ENCODE peak calls at places on chromosomes 3 and 15, in four cellular contexts. One of them, this sample, is unnamed.

GRCh38 chr3:29203846-29204245 is 77.0 kb upstream of the RBMS3 start:
- DNase-seq in GM12878: no peak
- DNase-seq in K562: no peak
- DNase-seq in HL-60: no peak
- DNase-seq in this sample: no peak

GRCh38 chr15:44207643-44208042 is 12.6 kb upstream of the FRMD5 start:
- DNase-seq in GM12878: no peak
- DNase-seq in K562: no peak
- DNase-seq in HL-60: no peak
- DNase-seq in this sample: no peak

GRCh38 chr15:100902436-100903190 is 16.5 kb upstream of the LRRK1 start:
- DNase-seq in GM12878: no peak
- DNase-seq in K562: no peak
- DNase-seq in HL-60: peak
- DNase-seq in this sample: no peak

GRCh38 chr15:61232266-61232665 is 3.2 kb upstream of the RORA start:
- DNase-seq in GM12878: no peak
- DNase-seq in K562: no peak
- DNase-seq in HL-60: no peak
- DNase-seq in this sample: no peak

GRCh38 chr15:34085746-34086145 is 15.9 kb downstream of the EMC7 start:
- DNase-seq in GM12878: no peak
- DNase-seq in K562: no peak
- DNase-seq in HL-60: no peak
- DNase-seq in this sample: no peak

GRCh38 chr3:141331370-141332318 is 36.7 kb upstream of the ZBTB38 start:
- DNase-seq in GM12878: peak
- DNase-seq in K562: peak
- DNase-seq in HL-60: no peak
- DNase-seq in this sample: no peak

GRCh38 chr15:94970831-94971230 is 739.5 kb downstream of the MCTP2 start:
- DNase-seq in GM12878: no peak
- DNase-seq in K562: no peak
- DNase-seq in HL-60: no peak
- DNase-seq in this sample: no peak

GRCh38 chr15:44710236-44711088 is 661 bp downstream of the PATL2 start:
- DNase-seq in GM12878: peak
- DNase-seq in K562: peak
- DNase-seq in HL-60: peak
- DNase-seq in this sample: no peak

GRCh38 chr3:21226086-21226485 is 524.9 kb downstream of the ZNF385D start:
- DNase-seq in GM12878: no peak
- DNase-seq in K562: no peak
- DNase-seq in HL-60: no peak
- DNase-seq in this sample: no peak

GRCh38 chr15:59140422-59141226 is 35.7 kb downstream of the CCNB2 start:
- DNase-seq in GM12878: no peak
- DNase-seq in K562: peak
- DNase-seq in HL-60: no peak
- DNase-seq in this sample: no peak

GRCh38 chr3:55547086-55547666 is 60.1 kb upstream of the WNT5A start:
- DNase-seq in GM12878: no peak
- DNase-seq in K562: no peak
- DNase-seq in HL-60: no peak
- DNase-seq in this sample: no peak

GRCh38 chr15:29822100-29822684 is at the start of gene TJP1:
- DNase-seq in GM12878: no peak
- DNase-seq in K562: peak
- DNase-seq in HL-60: no peak
- DNase-seq in this sample: no peak

GRCh38 chr3:46422617-46423016 is 15.6 kb downstream of the CCRL2 start:
- DNase-seq in GM12878: no peak
- DNase-seq in K562: peak
- DNase-seq in HL-60: no peak
- DNase-seq in this sample: no peak

GRCh38 chr3:116000315-116000714 is 377.0 kb downstream of the GAP43 start:
- DNase-seq in GM12878: peak
- DNase-seq in K562: peak
- DNase-seq in HL-60: no peak
- DNase-seq in this sample: no peak

GRCh38 chr3:65385805-65386204 is 652.9 kb downstream of the MAGI1 start:
- DNase-seq in GM12878: no peak
- DNase-seq in K562: no peak
- DNase-seq in HL-60: no peak
- DNase-seq in this sample: no peak

DNA sequence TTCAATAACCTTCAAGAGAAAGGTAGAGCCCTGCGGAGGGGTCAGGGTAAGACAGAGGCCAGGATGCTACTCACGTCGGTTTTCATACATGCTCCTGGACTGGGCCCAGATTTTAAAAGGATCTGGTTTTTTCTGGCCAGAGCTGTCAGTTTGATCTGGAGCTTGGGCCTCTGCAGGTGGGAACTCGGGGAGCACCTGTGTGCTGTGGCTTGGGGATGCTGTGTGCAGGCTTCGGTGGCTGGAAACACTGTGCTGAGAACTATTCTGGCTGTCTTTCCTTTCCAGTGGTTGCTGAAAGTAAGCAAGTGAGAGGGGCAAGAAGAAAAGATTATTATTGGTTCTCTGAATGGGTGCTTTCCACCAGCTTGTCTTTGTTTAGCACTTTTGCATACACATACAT is 647.6 kb downstream of the MAGI1 start:
- DNase-seq in GM12878: no peak
- DNase-seq in K562: no peak
- DNase-seq in HL-60: no peak
- DNase-seq in this sample: no peak
- TF ChIP-seq SPI1 in GM12878: no peak
- TF ChIP-seq SPI1 in K562: no peak
- TF ChIP-seq SPI1 in HL-60: no peak
- TF ChIP-seq SPI1 in this sample: no peak

GRCh38 chr3:173399001-173399400 is 1.5 kb downstream of the NLGN1 start:
- DNase-seq in GM12878: no peak
- DNase-seq in K562: no peak
- DNase-seq in HL-60: no peak
- DNase-seq in this sample: no peak

GRCh38 chr3:173397161-173398110 is at the start of gene NLGN1:
- DNase-seq in GM12878: no peak
- DNase-seq in K562: no peak
- DNase-seq in HL-60: peak
- DNase-seq in this sample: no peak

GRCh38 chr3:173395412-173396181 is 1.9 kb upstream of the NLGN1 start:
- DNase-seq in GM12878: no peak
- DNase-seq in K562: peak
- DNase-seq in HL-60: peak
- DNase-seq in this sample: peak

GRCh38 chr3:173396191-173397041 is 1.1 kb upstream of the NLGN1 start:
- DNase-seq in GM12878: no peak
- DNase-seq in K562: no peak
- DNase-seq in HL-60: no peak
- DNase-seq in this sample: no peak

GRCh38 chr3:173398111-173398479 is 551 bp downstream of the NLGN1 start:
- DNase-seq in GM12878: no peak
- DNase-seq in K562: no peak
- DNase-seq in HL-60: no peak
- DNase-seq in this sample: no peak
- TF ChIP-seq SPI1 in GM12878: no peak
- TF ChIP-seq SPI1 in K562: no peak
- TF ChIP-seq SPI1 in HL-60: no peak
- TF ChIP-seq SPI1 in this sample: no peak

GRCh38 chr3:75059120-75059519 is 444.7 kb upstream of the CNTN3 start:
- DNase-seq in GM12878: no peak
- DNase-seq in K562: no peak
- DNase-seq in HL-60: no peak
- DNase-seq in this sample: no peak
- TF ChIP-seq SPI1 in GM12878: no peak
- TF ChIP-seq SPI1 in K562: no peak
- TF ChIP-seq SPI1 in HL-60: no peak
- TF ChIP-seq SPI1 in this sample: no peak

GRCh38 chr3:75906555-75907112 is 121.3 kb upstream of the ZNF717 start:
- DNase-seq in GM12878: no peak
- DNase-seq in K562: no peak
- DNase-seq in HL-60: no peak
- DNase-seq in this sample: no peak
- TF ChIP-seq SPI1 in GM12878: no peak
- TF ChIP-seq SPI1 in K562: no peak
- TF ChIP-seq SPI1 in HL-60: no peak
- TF ChIP-seq SPI1 in this sample: no peak